ENCODE peak calls at places on chromosomes 16 and 17, in seven cellular contexts. A is mucosa of descending colon, S is foreskin fibroblast, F is cardiac fibroblast, Z is Caco-2, L is fibroblast of mammary gland, Q is ovary. D is an unnamed sample.

GRCh38 chr17:59863607-59864006 is 29.1 kb downstream of the TUBD1 start:
- DNase-seq in A (no peak), S (no peak), F (peak), Z (no peak), L (no peak), Q (no peak), D (no peak)

GRCh38 chr16:1030381-1030901 is 42.1 kb upstream of the SSTR5 start:
- DNase-seq in A (no peak), S (no peak), F (no peak), Z (no peak), L (no peak), Q (no peak), D (no peak)

GRCh38 chr17:63279498-63280230 is 166.4 kb downstream of the CYB561 start:
- DNase-seq in A (no peak), S (peak), F (peak), Z (no peak), L (peak), Q (no peak), D (no peak)

GRCh38 chr17:31559647-31560501 is 168.4 kb downstream of the RAB11FIP4 start:
- DNase-seq in A (no peak), S (no peak), F (peak), Z (no peak), L (no peak), Q (peak), D (no peak)

GRCh38 chr17:77526259-77526711 is 385.5 kb downstream of the SEC14L1 start:
- DNase-seq in A (no peak), S (no peak), F (no peak), Z (no peak), L (no peak), Q (no peak), D (no peak)

GRCh38 chr17:60224064-60224463 is 74.3 kb downstream of the CA4 start:
- DNase-seq in A (no peak), S (peak), F (no peak), Z (peak), L (no peak), Q (no peak), D (no peak)

GRCh38 chr17:73278465-73279453 is 17.1 kb upstream of the CPSF4L start:
- DNase-seq in A (peak), S (peak), F (peak), Z (no peak), L (no peak), Q (peak), D (no peak)

GRCh38 chr16:22888791-22889190 is 74.8 kb downstream of the HS3ST2 start:
- DNase-seq in A (no peak), S (no peak), F (peak), Z (no peak), L (no peak), Q (no peak), D (no peak)

DNA sequence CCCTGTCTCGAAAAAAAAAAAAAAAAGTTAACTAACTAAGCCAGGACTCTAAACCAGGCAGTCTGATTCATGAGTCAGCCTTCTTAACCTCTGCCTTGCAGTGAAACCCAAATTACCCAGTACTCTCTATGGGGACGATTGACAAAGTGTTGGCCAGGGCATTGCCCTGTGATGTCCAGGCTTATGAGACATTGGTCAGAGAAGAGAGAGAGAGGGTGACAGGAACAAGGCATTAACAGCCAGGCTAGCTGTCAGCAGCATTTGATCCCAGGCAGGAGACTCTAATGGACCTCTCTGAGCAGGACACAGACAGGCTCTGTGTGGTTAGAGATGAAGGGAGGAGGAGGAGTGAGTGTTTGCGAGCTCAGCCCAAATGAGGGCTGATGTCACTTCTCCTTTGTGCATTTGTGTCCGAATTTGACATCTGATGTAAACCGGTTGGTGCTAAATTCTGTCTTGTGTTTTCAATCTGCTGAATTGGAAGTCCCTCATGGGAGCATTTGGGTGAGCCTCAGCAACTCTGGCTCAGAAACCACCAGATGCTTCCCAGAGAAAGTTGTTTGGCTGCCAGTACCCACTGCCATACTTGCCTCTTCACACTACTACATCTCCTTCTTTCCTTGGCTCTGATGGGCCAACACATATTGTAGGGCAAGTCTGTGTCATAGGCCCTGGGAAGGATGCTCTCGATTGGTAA is 4.3 kb upstream of the MYL4 start:
- DNase-seq in A (peak), S (peak), F (peak), Z (no peak), L (peak), Q (no peak), D (no peak)
- H3K4me3 ChIP-seq in A (no peak), S (no peak), F (no peak), Z (no peak), L (no peak), Q (no peak), D (no peak)

DNA sequence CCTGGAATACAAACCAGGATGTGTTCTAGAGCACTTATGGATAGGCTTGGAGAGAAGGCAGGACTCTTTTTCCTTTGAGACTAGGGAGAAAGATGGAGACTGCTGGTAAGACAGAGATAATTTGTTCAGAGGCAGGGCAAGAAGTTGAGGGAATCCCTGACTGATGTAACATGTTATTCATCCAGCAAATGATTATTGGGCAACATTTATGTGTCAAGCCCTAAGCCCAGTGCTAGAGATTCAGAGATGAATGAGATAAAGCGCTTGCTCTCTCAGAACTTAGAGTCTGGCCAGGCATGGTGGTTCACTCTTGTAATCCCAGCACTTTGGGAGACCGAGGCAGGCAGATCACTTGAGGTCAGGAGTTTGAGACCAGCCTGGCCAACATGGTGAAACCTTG is 47.8 kb upstream of the NUFIP2 start:
- DNase-seq in A (no peak), S (peak), F (peak), Z (no peak), L (peak), Q (no peak), D (no peak)
- H3K4me3 ChIP-seq in A (no peak), S (no peak), F (no peak), Z (no peak), L (no peak), Q (no peak), D (no peak)

GRCh38 chr16:85201566-85201965 is 89.3 kb upstream of the CIBAR2 start:
- DNase-seq in A (no peak), S (no peak), F (no peak), Z (no peak), L (peak), Q (no peak), D (no peak)

GRCh38 chr16:85203462-85203813 is 91.2 kb upstream of the CIBAR2 start:
- DNase-seq in A (no peak), S (no peak), F (no peak), Z (no peak), L (no peak), Q (no peak), D (no peak)

GRCh38 chr16:85202631-85203461 is 90.6 kb upstream of the CIBAR2 start:
- DNase-seq in A (peak), S (peak), F (peak), Z (no peak), L (peak), Q (peak), D (no peak)

GRCh38 chr16:85200471-85201278 is 88.4 kb upstream of the CIBAR2 start:
- DNase-seq in A (no peak), S (no peak), F (no peak), Z (peak), L (no peak), Q (no peak), D (peak)

DNA sequence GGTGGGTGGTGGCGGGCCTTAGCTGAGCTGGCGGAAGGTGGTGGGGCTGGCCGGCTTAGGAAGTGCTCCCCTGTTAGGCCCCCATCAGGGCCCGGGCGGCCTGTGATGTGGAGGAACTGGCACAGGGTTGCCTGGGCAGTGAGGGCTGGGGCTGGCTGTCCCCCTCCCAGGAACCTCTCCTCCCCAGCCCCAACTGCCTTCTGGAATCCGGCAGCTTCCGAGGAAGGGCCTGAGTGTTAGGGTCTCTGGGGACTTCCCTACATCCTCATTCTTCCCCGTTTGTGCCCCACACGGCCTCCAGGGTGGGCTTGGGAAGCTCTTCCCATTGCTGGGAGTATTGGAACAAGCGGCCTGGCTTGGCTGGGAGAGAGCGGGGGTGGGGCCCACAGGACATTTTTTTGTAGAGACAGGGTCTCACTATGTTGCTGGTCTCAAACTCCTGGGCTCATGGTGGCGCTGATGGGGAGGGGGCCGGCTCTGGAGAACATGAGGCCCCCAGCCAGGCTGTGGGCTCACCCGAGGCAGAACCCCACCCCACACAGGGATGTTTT is 89.9 kb upstream of the CIBAR2 start:
- DNase-seq in A (no peak), S (no peak), F (no peak), Z (no peak), L (no peak), Q (no peak), D (no peak)
- H3K4me3 ChIP-seq in A (no peak), S (no peak), F (no peak), Z (no peak), L (no peak), Q (no peak), D (no peak)

GRCh38 chr16:49641250-49641649 is 214.7 kb downstream of the ZNF423 start:
- DNase-seq in A (no peak), S (no peak), F (no peak), Z (no peak), L (no peak), Q (no peak), D (no peak)

GRCh38 chr16:49640606-49641005 is 215.3 kb downstream of the ZNF423 start:
- DNase-seq in A (no peak), S (no peak), F (no peak), Z (no peak), L (no peak), Q (peak), D (no peak)

GRCh38 chr16:49638696-49639629 is 216.9 kb downstream of the ZNF423 start:
- DNase-seq in A (peak), S (peak), F (peak), Z (no peak), L (no peak), Q (peak), D (no peak)

GRCh38 chr16:49637933-49638695 is 217.8 kb downstream of the ZNF423 start:
- DNase-seq in A (no peak), S (no peak), F (no peak), Z (no peak), L (no peak), Q (no peak), D (no peak)

GRCh38 chr16:49639739-49640388 is 216.0 kb downstream of the ZNF423 start:
- DNase-seq in A (peak), S (peak), F (peak), Z (no peak), L (peak), Q (peak), D (no peak)
- H3K4me3 ChIP-seq in A (no peak), S (no peak), F (no peak), Z (no peak), L (no peak), Q (peak), D (no peak)

GRCh38 chr17:45244725-45245656 is 16.9 kb downstream of the SPATA32 start:
- DNase-seq in A (no peak), S (no peak), F (no peak), Z (no peak), L (no peak), Q (peak), D (no peak)

GRCh38 chr17:45246861-45247428 is 14.9 kb downstream of the SPATA32 start:
- DNase-seq in A (peak), S (no peak), F (no peak), Z (no peak), L (no peak), Q (peak), D (no peak)

GRCh38 chr17:45246338-45246737 is 15.6 kb downstream of the SPATA32 start:
- DNase-seq in A (no peak), S (no peak), F (no peak), Z (no peak), L (no peak), Q (peak), D (no peak)

GRCh38 chr17:45247429-45248131 is 14.3 kb downstream of the SPATA32 start:
- DNase-seq in A (peak), S (peak), F (peak), Z (peak), L (peak), Q (peak), D (peak)

DNA sequence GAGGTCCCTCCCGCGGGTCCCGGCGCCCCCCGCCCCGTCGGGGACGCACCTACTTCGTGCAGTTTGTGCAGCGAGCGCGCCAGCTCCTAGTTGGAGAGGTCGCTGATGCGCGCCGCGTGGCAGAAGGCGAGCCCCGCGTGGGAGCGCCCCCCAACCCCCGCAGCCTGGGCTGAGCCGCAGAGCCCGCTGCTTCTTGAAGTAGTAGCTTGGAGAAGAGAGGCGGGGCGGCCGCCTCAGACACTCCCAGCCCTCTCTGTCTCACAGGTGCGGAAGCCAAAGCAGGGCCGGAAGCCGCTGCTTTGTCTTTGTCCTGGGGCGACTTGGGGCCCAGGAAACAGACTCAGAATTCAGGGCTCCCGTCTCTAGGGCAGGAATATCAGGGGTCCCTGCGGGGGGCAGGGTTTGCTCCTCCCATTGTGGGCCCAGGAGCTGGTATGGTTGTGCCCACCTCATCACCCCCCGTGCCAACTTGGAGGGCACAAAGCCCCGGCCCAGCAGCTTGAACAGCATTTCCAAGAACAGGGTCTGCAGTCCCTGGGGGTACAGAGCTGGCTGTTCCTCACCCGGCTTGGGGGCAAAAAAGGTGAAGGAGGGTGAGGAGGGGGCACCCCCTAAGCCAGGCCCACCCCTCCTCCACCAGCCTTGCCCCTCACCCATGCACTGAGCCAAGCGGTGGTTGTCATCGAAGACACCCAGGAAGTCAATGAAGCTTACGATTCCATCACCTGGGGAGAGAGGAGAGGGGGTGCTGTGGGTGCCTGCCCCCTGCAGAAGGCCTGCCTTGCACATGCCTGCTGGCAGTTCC is 13.6 kb downstream of the SPATA32 start:
- DNase-seq in A (peak), S (no peak), F (no peak), Z (peak), L (no peak), Q (no peak), D (no peak)
- H3K4me3 ChIP-seq in A (peak), S (peak), F (peak), Z (peak), L (peak), Q (peak), D (peak)

DNA sequence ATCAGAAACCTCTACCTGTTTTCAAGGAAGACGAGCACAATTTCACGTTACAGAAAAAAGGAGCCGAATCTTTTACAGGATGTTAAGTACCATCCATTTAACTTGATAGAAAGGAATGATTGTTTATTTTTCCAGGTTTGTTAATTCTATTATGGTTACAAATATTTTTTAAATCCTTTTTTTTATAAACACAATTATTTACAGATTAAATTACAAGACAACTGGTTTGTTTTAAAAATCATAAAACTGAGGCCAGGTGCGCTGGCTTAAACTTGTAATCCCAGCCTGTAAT is 18.2 kb downstream of the ZNF213 start:
- DNase-seq in A (no peak), S (no peak), F (no peak), Z (no peak), L (no peak), Q (no peak), D (no peak)
- H3K4me3 ChIP-seq in A (no peak), S (no peak), F (no peak), Z (no peak), L (no peak), Q (no peak), D (no peak)

D was measured in HCT116.